ENCODE peak calls at places on chromosomes 6 and 20, in six cellular contexts. One of them, this sample, is unnamed.

GRCh38 chr6:4320860-4321259 is 185.5 kb upstream of the ECI2 start:
- DNase-seq in HS-27A: peak; percentile 64
- DNase-seq in RWPE1: peak; percentile 90
- DNase-seq in T-helper 22 cell: no peak
- DNase-seq in A549: peak; percentile 82
- DNase-seq in hepatic stellate cell: peak; percentile 59
- DNase-seq in this sample: no peak

GRCh38 chr6:27019651-27020552 is 227.6 kb upstream of the PRSS16 start:
- DNase-seq in HS-27A: peak; percentile 92
- DNase-seq in RWPE1: peak; percentile 89
- DNase-seq in T-helper 22 cell: no peak
- DNase-seq in A549: peak; percentile 96
- DNase-seq in hepatic stellate cell: peak; percentile 65
- DNase-seq in this sample: peak; percentile 90

GRCh38 chr6:136289327-136289578 is 393 bp downstream of the BCLAF1 start:
- DNase-seq in HS-27A: peak; percentile 74
- DNase-seq in RWPE1: peak; percentile 79
- DNase-seq in T-helper 22 cell: peak; percentile 86
- DNase-seq in A549: peak; percentile 89
- DNase-seq in hepatic stellate cell: peak; percentile 82
- DNase-seq in this sample: peak; percentile 98

GRCh38 chr20:44112456-44112855 is 74.5 kb downstream of the JPH2 start:
- DNase-seq in HS-27A: no peak
- DNase-seq in RWPE1: no peak
- DNase-seq in T-helper 22 cell: no peak
- DNase-seq in A549: no peak
- DNase-seq in hepatic stellate cell: no peak
- DNase-seq in this sample: no peak

GRCh38 chr6:38021029-38021428 is 201.5 kb downstream of the ZFAND3 start:
- DNase-seq in HS-27A: no peak
- DNase-seq in RWPE1: no peak
- DNase-seq in T-helper 22 cell: no peak
- DNase-seq in A549: no peak
- DNase-seq in hepatic stellate cell: no peak
- DNase-seq in this sample: no peak

GRCh38 chr6:42012501-42013133 is 37.7 kb upstream of the TAF8 start:
- DNase-seq in HS-27A: no peak
- DNase-seq in RWPE1: no peak
- DNase-seq in T-helper 22 cell: no peak
- DNase-seq in A549: no peak
- DNase-seq in hepatic stellate cell: no peak
- DNase-seq in this sample: no peak

GRCh38 chr20:32296874-32297420 is 19.5 kb downstream of the KIF3B start:
- DNase-seq in HS-27A: no peak
- DNase-seq in RWPE1: no peak
- DNase-seq in T-helper 22 cell: no peak
- DNase-seq in A549: no peak
- DNase-seq in hepatic stellate cell: no peak
- DNase-seq in this sample: no peak

GRCh38 chr6:32079566-32080290 is 29.4 kb downstream of the TNXB start:
- DNase-seq in HS-27A: no peak
- DNase-seq in RWPE1: no peak
- DNase-seq in T-helper 22 cell: no peak
- DNase-seq in A549: no peak
- DNase-seq in hepatic stellate cell: no peak
- DNase-seq in this sample: no peak

GRCh38 chr6:44038543-44039065 is 88.6 kb downstream of the MRPL14 start:
- DNase-seq in HS-27A: no peak
- DNase-seq in RWPE1: no peak
- DNase-seq in T-helper 22 cell: no peak
- DNase-seq in A549: no peak
- DNase-seq in hepatic stellate cell: no peak
- DNase-seq in this sample: peak; percentile 67

GRCh38 chr20:13221673-13222318 is 722 bp downstream of the ISM1 start:
- DNase-seq in HS-27A: no peak
- DNase-seq in RWPE1: peak; percentile 61
- DNase-seq in T-helper 22 cell: no peak
- DNase-seq in A549: peak; percentile 73
- DNase-seq in hepatic stellate cell: peak; percentile 47
- DNase-seq in this sample: no peak

GRCh38 chr6:25138697-25139051 is 140.5 kb upstream of the CARMIL1 start:
- DNase-seq in HS-27A: no peak
- DNase-seq in RWPE1: no peak
- DNase-seq in T-helper 22 cell: no peak
- DNase-seq in A549: no peak
- DNase-seq in hepatic stellate cell: no peak
- DNase-seq in this sample: no peak

GRCh38 chr6:25417206-25417605 is 138.0 kb downstream of the CARMIL1 start:
- DNase-seq in HS-27A: no peak
- DNase-seq in RWPE1: no peak
- DNase-seq in T-helper 22 cell: no peak
- DNase-seq in A549: no peak
- DNase-seq in hepatic stellate cell: no peak
- DNase-seq in this sample: no peak

GRCh38 chr6:1724124-1724523 is 114.4 kb downstream of the FOXC1 start:
- DNase-seq in HS-27A: no peak
- DNase-seq in RWPE1: no peak
- DNase-seq in T-helper 22 cell: no peak
- DNase-seq in A549: no peak
- DNase-seq in hepatic stellate cell: no peak
- DNase-seq in this sample: no peak

GRCh38 chr20:36153754-36154695 is 515 bp upstream of the EPB41L1 start:
- DNase-seq in HS-27A: no peak
- DNase-seq in RWPE1: peak; percentile 88
- DNase-seq in T-helper 22 cell: no peak
- DNase-seq in A549: peak; percentile 60
- DNase-seq in hepatic stellate cell: peak; percentile 82
- DNase-seq in this sample: peak; percentile 92

GRCh38 chr20:63590218-63591146 is 16.4 kb upstream of the HELZ2 start:
- DNase-seq in HS-27A: no peak
- DNase-seq in RWPE1: no peak
- DNase-seq in T-helper 22 cell: no peak
- DNase-seq in A549: no peak
- DNase-seq in hepatic stellate cell: no peak
- DNase-seq in this sample: no peak

GRCh38 chr20:4937422-4938319 is 63.6 kb downstream of the SLC23A2 start:
- DNase-seq in HS-27A: no peak
- DNase-seq in RWPE1: no peak
- DNase-seq in T-helper 22 cell: no peak
- DNase-seq in A549: no peak
- DNase-seq in hepatic stellate cell: no peak
- DNase-seq in this sample: no peak

GRCh38 chr6:107977283-107977682 is 19.3 kb upstream of the SEC63 start:
- DNase-seq in HS-27A: no peak
- DNase-seq in RWPE1: peak; percentile 28
- DNase-seq in T-helper 22 cell: no peak
- DNase-seq in A549: peak; percentile 42
- DNase-seq in hepatic stellate cell: no peak
- DNase-seq in this sample: no peak

GRCh38 chr20:2108987-2109386 is 7.4 kb downstream of the STK35 start:
- DNase-seq in HS-27A: peak; percentile 29
- DNase-seq in RWPE1: peak; percentile 90
- DNase-seq in T-helper 22 cell: no peak
- DNase-seq in A549: peak; percentile 45
- DNase-seq in hepatic stellate cell: peak; percentile 63
- DNase-seq in this sample: no peak

GRCh38 chr6:130843575-130844320 is 16.5 kb downstream of the SMLR1 start:
- DNase-seq in HS-27A: peak; percentile 41
- DNase-seq in RWPE1: peak; percentile 27
- DNase-seq in T-helper 22 cell: no peak
- DNase-seq in A549: peak; percentile 18
- DNase-seq in hepatic stellate cell: peak; percentile 25
- DNase-seq in this sample: no peak

GRCh38 chr20:57414867-57415592 is 23.8 kb downstream of the RBM38 start:
- DNase-seq in HS-27A: no peak
- DNase-seq in RWPE1: no peak
- DNase-seq in T-helper 22 cell: no peak
- DNase-seq in A549: no peak
- DNase-seq in hepatic stellate cell: peak; percentile 52
- DNase-seq in this sample: no peak

GRCh38 chr20:47353224-47353696 is 3.2 kb downstream of the ZMYND8 start:
- DNase-seq in HS-27A: no peak
- DNase-seq in RWPE1: no peak
- DNase-seq in T-helper 22 cell: no peak
- DNase-seq in A549: no peak
- DNase-seq in hepatic stellate cell: no peak
- DNase-seq in this sample: no peak

GRCh38 chr6:88899569-88900316 is 63.7 kb downstream of the RNGTT start:
- DNase-seq in HS-27A: no peak
- DNase-seq in RWPE1: no peak
- DNase-seq in T-helper 22 cell: no peak
- DNase-seq in A549: no peak
- DNase-seq in hepatic stellate cell: no peak
- DNase-seq in this sample: no peak

GRCh38 chr6:105363100-105363754 is 39.7 kb downstream of the PREP start:
- DNase-seq in HS-27A: no peak
- DNase-seq in RWPE1: no peak
- DNase-seq in T-helper 22 cell: no peak
- DNase-seq in A549: no peak
- DNase-seq in hepatic stellate cell: peak; percentile 17
- DNase-seq in this sample: no peak

GRCh38 chr20:4119854-4120209 is 104.5 kb upstream of the RNF24 start:
- DNase-seq in HS-27A: no peak
- DNase-seq in RWPE1: no peak
- DNase-seq in T-helper 22 cell: no peak
- DNase-seq in A549: no peak
- DNase-seq in hepatic stellate cell: no peak
- DNase-seq in this sample: no peak

GRCh38 chr20:3777726-3778629 is 3.3 kb downstream of the SPEF1 start:
- DNase-seq in HS-27A: no peak
- DNase-seq in RWPE1: peak; percentile 63
- DNase-seq in T-helper 22 cell: peak; percentile 17
- DNase-seq in A549: peak; percentile 66
- DNase-seq in hepatic stellate cell: peak; percentile 85
- DNase-seq in this sample: no peak

GRCh38 chr20:14634666-14635065 is 297.3 kb upstream of the FLRT3 start:
- DNase-seq in HS-27A: no peak
- DNase-seq in RWPE1: peak; percentile 51
- DNase-seq in T-helper 22 cell: no peak
- DNase-seq in A549: no peak
- DNase-seq in hepatic stellate cell: no peak
- DNase-seq in this sample: no peak

GRCh38 chr6:158761746-158762145 is 57.4 kb downstream of the EZR start:
- DNase-seq in HS-27A: no peak
- DNase-seq in RWPE1: no peak
- DNase-seq in T-helper 22 cell: no peak
- DNase-seq in A549: no peak
- DNase-seq in hepatic stellate cell: no peak
- DNase-seq in this sample: no peak

GRCh38 chr6:65182681-65183080 is 524.3 kb downstream of the EYS start:
- DNase-seq in HS-27A: peak; percentile 19
- DNase-seq in RWPE1: no peak
- DNase-seq in T-helper 22 cell: no peak
- DNase-seq in A549: no peak
- DNase-seq in hepatic stellate cell: no peak
- DNase-seq in this sample: no peak

GRCh38 chr20:24948939-24949679 is at the start of gene CST7:
- DNase-seq in HS-27A: no peak
- DNase-seq in RWPE1: no peak
- DNase-seq in T-helper 22 cell: peak; percentile 69
- DNase-seq in A549: no peak
- DNase-seq in hepatic stellate cell: no peak
- DNase-seq in this sample: peak; percentile 88

GRCh38 chr20:20827992-20828597 is 115.7 kb upstream of the RALGAPA2 start:
- DNase-seq in HS-27A: no peak
- DNase-seq in RWPE1: no peak
- DNase-seq in T-helper 22 cell: no peak
- DNase-seq in A549: no peak
- DNase-seq in hepatic stellate cell: no peak
- DNase-seq in this sample: no peak

GRCh38 chr20:63345328-63346100 is 15.6 kb downstream of the CHRNA4 start:
- DNase-seq in HS-27A: no peak
- DNase-seq in RWPE1: no peak
- DNase-seq in T-helper 22 cell: no peak
- DNase-seq in A549: no peak
- DNase-seq in hepatic stellate cell: no peak
- DNase-seq in this sample: no peak

GRCh38 chr6:4258733-4259132 is 123.4 kb upstream of the ECI2 start:
- DNase-seq in HS-27A: no peak
- DNase-seq in RWPE1: no peak
- DNase-seq in T-helper 22 cell: no peak
- DNase-seq in A549: no peak
- DNase-seq in hepatic stellate cell: no peak
- DNase-seq in this sample: no peak

This sample was measured in mesenteric fat pad.